ENCODE peak calls at places on chromosomes 5 and 9, in four cellular contexts. D is GM23338, N is A549, U is GM12878. W is an unnamed sample.

GRCh38 chr9:14314424-14314928 is 535 bp upstream of the NFIB start:
- DNase-seq in U (no peak), N (peak; percentile 82), D (peak; percentile 85), W (peak; percentile 57)

GRCh38 chr9:71985070-71985956 is 73.9 kb downstream of the C9orf85 start:
- DNase-seq in N (no peak), D (peak; percentile 92), U (no peak), W (peak; percentile 25)

GRCh38 chr5:78377056-78377717 is 16.8 kb downstream of the SCAMP1 start:
- DNase-seq in U (no peak), D (no peak), N (no peak), W (no peak)

GRCh38 chr5:137710086-137710485 is 25.8 kb downstream of the KLHL3 start:
- DNase-seq in D (no peak), U (no peak), N (no peak), W (no peak)

GRCh38 chr9:69798737-69799136 is 21.9 kb upstream of the CFAP95 start:
- DNase-seq in N (no peak), U (no peak), D (no peak), W (peak; percentile 26)

GRCh38 chr5:134874831-134875655 is 872 bp downstream of the TXNDC15 start:
- DNase-seq in D (peak; percentile 32), N (peak; percentile 51), U (no peak), W (peak; percentile 48)

GRCh38 chr5:93355691-93356090 is 225.3 kb downstream of the NR2F1-AS1 start:
- DNase-seq in D (no peak), N (no peak), U (no peak), W (no peak)

GRCh38 chr5:82659114-82659513 is 381.0 kb upstream of the RPS23 start:
- DNase-seq in U (no peak), D (no peak), N (no peak), W (no peak)

GRCh38 chr5:171413153-171413910 is 6.1 kb upstream of the FGF18 start:
- DNase-seq in U (no peak), N (no peak), D (no peak), W (no peak)

GRCh38 chr9:127224883-127225739 is 39.5 kb upstream of the GARNL3 start:
- DNase-seq in U (no peak), N (peak; percentile 95), D (peak; percentile 98), W (peak; percentile 74)

GRCh38 chr5:177471610-177472356 is 1.7 kb downstream of the DBN1 start:
- DNase-seq in D (no peak), N (no peak), U (no peak), W (no peak)

GRCh38 chr9:135096408-135096885 is 9.0 kb downstream of the OLFM1 start:
- DNase-seq in U (no peak), N (no peak), D (no peak), W (no peak)

GRCh38 chr5:168005093-168005492 is 286.4 kb upstream of the WWC1 start:
- DNase-seq in N (no peak), U (no peak), D (no peak), W (no peak)

GRCh38 chr5:149838881-149839739 is 105.5 kb downstream of the PDE6A start:
- DNase-seq in U (no peak), D (no peak), N (peak; percentile 43), W (no peak)

GRCh38 chr9:95189230-95190098 is 128.0 kb downstream of the FANCC start:
- DNase-seq in U (no peak), D (no peak), N (no peak), W (peak; percentile 35)

GRCh38 chr9:84226126-84226525 is 114.4 kb downstream of the SLC28A3 start:
- DNase-seq in N (no peak), U (no peak), D (no peak), W (no peak)

GRCh38 chr9:93464395-93464794 is 11.0 kb upstream of the FAM120AOS start:
- DNase-seq in N (no peak), U (no peak), D (no peak), W (no peak)

GRCh38 chr9:346114-346513 is 131.4 kb downstream of the DOCK8 start:
- DNase-seq in U (no peak), D (no peak), N (no peak), W (no peak)

GRCh38 chr9:89376741-89377140 is 58.4 kb downstream of the SECISBP2 start:
- DNase-seq in N (no peak), U (no peak), D (no peak), W (no peak)

GRCh38 chr5:68465133-68465532 is 249.6 kb downstream of the PIK3R1 start:
- DNase-seq in D (no peak), N (no peak), U (no peak), W (no peak)
- TF ChIP-seq JUNB in D (no peak), N (no peak), U (no peak), W (no peak)

DNA sequence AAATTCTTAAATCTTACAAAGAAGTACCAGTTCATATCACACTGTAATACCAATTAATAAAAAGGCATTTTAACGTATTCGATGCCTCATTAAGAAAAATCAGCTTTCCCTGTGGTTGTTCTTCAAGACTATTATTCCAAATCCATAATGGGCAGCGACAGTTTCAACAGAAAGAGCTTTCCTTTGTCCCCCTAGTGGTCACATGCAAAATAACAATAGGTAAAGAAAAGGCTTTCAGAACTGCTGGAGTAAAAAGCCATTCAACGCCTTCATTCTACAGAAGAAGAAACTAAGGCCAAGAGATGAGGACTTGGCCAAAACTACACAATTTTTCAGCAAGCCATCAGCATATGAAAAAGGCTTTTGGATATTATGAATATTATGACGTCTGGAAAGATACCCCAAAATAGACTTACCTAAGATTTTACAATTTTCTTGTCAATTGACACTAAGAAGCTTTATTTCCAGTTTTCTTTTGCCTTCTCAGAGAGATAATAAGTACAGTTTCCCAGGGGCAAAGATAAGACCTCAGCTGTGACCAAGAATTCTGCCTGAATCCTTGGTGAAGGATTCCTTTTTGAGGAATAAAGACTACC is 6.7 kb upstream of the CDH6 start:
- DNase-seq in D (peak; percentile 72), U (no peak), N (peak; percentile 25), W (peak; percentile 37)
- TF ChIP-seq JUNB in D (no peak), U (no peak), N (no peak), W (no peak)

DNA sequence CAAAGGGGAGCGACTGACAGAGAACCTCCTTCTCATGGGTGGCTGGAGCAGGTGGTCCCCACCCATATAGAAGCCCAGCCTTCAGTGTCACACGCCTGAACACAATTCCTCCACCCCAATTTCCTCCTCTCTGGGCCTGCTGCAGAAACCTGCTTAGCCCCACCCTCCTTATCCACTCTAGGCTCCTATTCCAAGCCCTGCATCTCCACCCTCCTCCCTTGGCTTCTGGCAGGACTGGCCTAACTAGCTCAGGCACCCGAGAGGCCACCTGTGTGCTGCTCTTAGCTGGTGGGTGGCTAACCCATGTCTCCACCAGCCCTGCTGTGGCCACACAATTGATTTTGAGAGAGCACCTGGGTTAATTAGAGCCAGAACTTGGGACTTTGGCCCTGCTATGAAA is 77.3 kb upstream of the ATP10B start:
- DNase-seq in N (no peak), D (no peak), U (no peak), W (no peak)
- TF ChIP-seq JUNB in N (no peak), D (no peak), U (no peak), W (no peak)

DNA sequence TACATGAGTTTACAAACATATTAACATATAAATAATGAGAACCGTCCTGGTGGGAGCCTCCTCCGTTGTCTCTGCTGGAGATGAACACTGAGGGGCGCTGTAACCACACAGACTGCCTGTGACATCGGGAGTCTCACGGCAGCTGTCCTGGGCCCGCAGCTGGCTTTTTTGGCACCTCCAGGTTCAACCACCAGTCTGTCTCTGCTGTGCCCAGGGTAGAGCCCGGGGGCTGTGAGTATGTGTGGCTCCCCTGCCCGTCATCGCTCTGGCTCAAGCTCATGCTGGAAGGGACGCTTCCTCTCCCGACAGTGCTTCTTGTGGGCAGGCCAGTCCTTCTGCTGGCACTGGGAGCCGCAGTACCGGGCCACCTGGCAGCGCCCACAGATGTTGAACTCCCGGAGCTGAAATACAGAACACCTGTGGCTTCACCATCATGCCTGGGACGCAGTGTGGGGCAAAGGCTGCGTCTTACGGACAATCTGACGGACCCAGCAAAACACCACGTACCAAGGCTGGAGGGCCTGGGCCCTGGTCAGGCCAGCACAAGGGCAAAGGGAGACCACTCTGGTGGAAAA is 3.6 kb upstream of the DPH7 start:
- DNase-seq in N (no peak), U (no peak), D (peak; percentile 78), W (no peak)
- TF ChIP-seq JUNB in N (no peak), U (no peak), D (no peak), W (no peak)

DNA sequence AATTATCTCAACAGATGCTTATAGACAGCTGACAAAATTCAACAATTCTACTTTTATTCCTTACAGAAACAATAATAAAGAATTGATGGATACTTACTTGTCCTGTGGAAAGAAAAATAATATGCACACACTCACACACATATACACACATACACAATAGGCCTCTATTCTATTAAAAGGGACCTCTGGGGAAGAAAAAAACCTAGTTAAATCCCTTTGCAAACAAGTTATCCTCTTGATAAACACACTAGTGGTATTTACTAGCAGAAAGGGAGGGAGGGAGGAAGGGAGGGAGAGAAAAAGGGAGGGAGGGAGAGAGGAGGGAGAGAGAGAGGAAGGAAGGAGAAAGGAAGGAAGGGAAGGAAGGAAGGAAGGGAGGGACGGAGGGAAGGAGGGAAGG is 486.4 kb downstream of the HINT1 start:
- DNase-seq in N (no peak), D (no peak), U (no peak), W (no peak)
- TF ChIP-seq JUNB in N (no peak), D (no peak), U (no peak), W (no peak)

DNA sequence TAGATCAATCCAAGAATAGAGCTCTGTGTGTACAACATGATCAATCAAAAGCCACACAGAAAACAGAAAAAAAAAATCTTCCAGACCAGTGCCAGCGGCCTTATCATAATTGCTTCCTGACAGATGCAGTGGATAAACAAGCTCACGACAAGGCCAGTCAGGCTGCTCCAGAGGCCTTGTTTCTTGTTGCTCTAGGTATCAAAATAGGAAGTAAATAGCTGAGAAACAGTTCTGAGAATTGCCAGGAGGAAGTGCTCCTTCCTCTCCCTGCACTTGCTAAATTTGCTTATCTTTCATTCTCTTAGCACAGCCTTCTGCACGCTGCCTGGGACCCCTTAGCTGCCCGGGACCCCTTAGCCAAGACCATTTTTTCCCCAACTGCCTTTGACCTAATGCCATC is 198.9 kb upstream of the TARS1 start:
- DNase-seq in N (no peak), U (no peak), D (no peak), W (no peak)
- TF ChIP-seq JUNB in N (no peak), U (no peak), D (no peak), W (no peak)

GRCh38 chr5:156414381-156414780 is 87.4 kb downstream of the SGCD start:
- DNase-seq in N (no peak), U (no peak), D (no peak), W (no peak)

GRCh38 chr5:156406023-156406422 is 79.1 kb downstream of the SGCD start:
- DNase-seq in N (no peak), D (no peak), U (no peak), W (no peak)

GRCh38 chr5:156409834-156410233 is 82.9 kb downstream of the SGCD start:
- DNase-seq in D (no peak), N (no peak), U (no peak), W (no peak)

GRCh38 chr5:156411957-156412356 is 85.0 kb downstream of the SGCD start:
- DNase-seq in D (no peak), N (no peak), U (no peak), W (no peak)

DNA sequence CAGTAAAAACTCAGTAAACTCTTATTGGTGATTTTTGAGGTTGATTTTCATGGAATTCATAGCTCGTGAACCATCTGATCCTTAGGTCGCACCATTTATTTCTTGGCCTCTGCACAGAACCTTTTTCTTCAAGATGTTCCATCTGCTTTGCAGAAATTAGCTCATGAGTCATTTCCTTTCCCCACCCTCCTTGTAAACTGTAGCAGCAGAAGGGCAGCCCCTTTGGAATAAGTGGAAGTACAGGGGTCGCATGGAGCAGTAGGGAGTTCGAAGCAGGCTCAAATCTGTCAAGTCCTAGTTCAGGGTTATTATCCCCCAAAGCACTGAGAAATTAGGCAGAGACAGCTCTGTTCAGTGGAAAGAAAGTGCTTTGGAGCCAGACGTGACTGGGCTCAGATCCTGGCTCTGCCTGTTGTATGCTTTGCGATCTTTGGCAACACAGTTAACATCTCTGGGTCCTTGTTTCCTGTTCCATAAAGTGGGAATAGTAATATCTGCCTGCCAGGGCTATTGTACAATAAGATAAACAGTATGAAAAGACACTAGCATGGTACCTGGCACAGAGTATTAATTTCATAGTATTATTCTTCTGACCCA is 84.3 kb downstream of the SGCD start:
- DNase-seq in N (peak; percentile 24), D (no peak), U (no peak), W (no peak)
- TF ChIP-seq JUNB in N (no peak), D (no peak), U (no peak), W (no peak)

W was measured in HepG2.